ENCODE peak calls at places on chromosomes 4 and X, in four cellular contexts. One of them, this sample, is unnamed.

GRCh38 chrX:27555514-27555913 is 34.6 kb upstream of the DCAF8L2 start:
- DNase-seq in fibroblast of lung: peak; percentile 3
- DNase-seq in ovary: no peak
- DNase-seq in GM20000: peak; percentile 1
- DNase-seq in this sample: no peak

GRCh38 chrX:129461801-129462456 is 61.4 kb downstream of the SMARCA1 start:
- DNase-seq in ovary: no peak
- DNase-seq in GM20000: no peak
- DNase-seq in fibroblast of lung: no peak
- DNase-seq in this sample: no peak

GRCh38 chr4:120683902-120684540 is 238.5 kb downstream of the PRDM5 start:
- DNase-seq in GM20000: no peak
- DNase-seq in ovary: no peak
- DNase-seq in fibroblast of lung: no peak
- DNase-seq in this sample: no peak

GRCh38 chr4:75494563-75494962 is 19.6 kb downstream of the RCHY1 start:
- DNase-seq in ovary: no peak
- DNase-seq in GM20000: no peak
- DNase-seq in fibroblast of lung: peak; percentile 66
- DNase-seq in this sample: no peak

GRCh38 chr4:80367737-80368136 is 32.2 kb downstream of the CFAP299 start:
- DNase-seq in fibroblast of lung: peak; percentile 39
- DNase-seq in GM20000: no peak
- DNase-seq in ovary: no peak
- DNase-seq in this sample: no peak

GRCh38 chr4:67687639-67688038 is 13.3 kb downstream of the UBA6 start:
- DNase-seq in ovary: no peak
- DNase-seq in GM20000: no peak
- DNase-seq in fibroblast of lung: peak; percentile 8
- DNase-seq in this sample: no peak

GRCh38 chr4:144903953-144904711 is 193.9 kb downstream of the ANAPC10 start:
- DNase-seq in fibroblast of lung: peak; percentile 69
- DNase-seq in GM20000: no peak
- DNase-seq in ovary: no peak
- DNase-seq in this sample: no peak

GRCh38 chrX:132063862-132064261 is 40.8 kb downstream of the STK26 start:
- DNase-seq in GM20000: no peak
- DNase-seq in fibroblast of lung: no peak
- DNase-seq in ovary: no peak
- DNase-seq in this sample: no peak

GRCh38 chr4:3291969-3292570 is 751 bp upstream of the RGS12 start:
- DNase-seq in fibroblast of lung: no peak
- DNase-seq in GM20000: no peak
- DNase-seq in ovary: peak; percentile 72
- DNase-seq in this sample: peak; percentile 74

GRCh38 chr4:189084671-189085070 is 856.0 kb upstream of the FRG1 start:
- DNase-seq in fibroblast of lung: no peak
- DNase-seq in ovary: no peak
- DNase-seq in GM20000: no peak
- DNase-seq in this sample: no peak

GRCh38 chr4:140296335-140296753 is 77.1 kb upstream of the SCOC start:
- DNase-seq in ovary: peak; percentile 65
- DNase-seq in fibroblast of lung: peak; percentile 85
- DNase-seq in GM20000: no peak
- DNase-seq in this sample: peak; percentile 40

GRCh38 chr4:127055349-127055748 is 577.4 kb upstream of the INTU start:
- DNase-seq in ovary: no peak
- DNase-seq in GM20000: no peak
- DNase-seq in fibroblast of lung: peak; percentile 88
- DNase-seq in this sample: no peak

GRCh38 chrX:133661962-133662839 is 246.9 kb upstream of the GPC4 start:
- DNase-seq in GM20000: no peak
- DNase-seq in fibroblast of lung: no peak
- DNase-seq in ovary: no peak
- DNase-seq in this sample: no peak

GRCh38 chr4:163697121-163697520 is 202.6 kb downstream of the TMA16 start:
- DNase-seq in GM20000: no peak
- DNase-seq in ovary: no peak
- DNase-seq in fibroblast of lung: peak; percentile 87
- DNase-seq in this sample: no peak

GRCh38 chrX:9681422-9681821 is 84.2 kb downstream of the GPR143 start:
- DNase-seq in ovary: no peak
- DNase-seq in fibroblast of lung: peak; percentile 69
- DNase-seq in GM20000: no peak
- DNase-seq in this sample: no peak

GRCh38 chr4:140556372-140557085 is 12.2 kb downstream of the UCP1 start:
- DNase-seq in ovary: no peak
- DNase-seq in GM20000: peak; percentile 77
- DNase-seq in fibroblast of lung: no peak
- DNase-seq in this sample: no peak

GRCh38 chr4:107950746-107951540 is 19.6 kb downstream of the CYP2U1 start:
- DNase-seq in fibroblast of lung: peak; percentile 27
- DNase-seq in ovary: no peak
- DNase-seq in GM20000: no peak
- DNase-seq in this sample: no peak

GRCh38 chrX:150983526-150984163 is 510 bp downstream of the HMGB3 start:
- DNase-seq in fibroblast of lung: no peak
- DNase-seq in GM20000: peak; percentile 49
- DNase-seq in ovary: no peak
- DNase-seq in this sample: no peak

GRCh38 chrX:129653985-129654651 is 638 bp downstream of the APLN start:
- DNase-seq in ovary: peak; percentile 45
- DNase-seq in fibroblast of lung: peak; percentile 29
- DNase-seq in GM20000: peak; percentile 36
- DNase-seq in this sample: no peak

GRCh38 chr4:67770422-67770821 is 16.2 kb upstream of the GNRHR start:
- DNase-seq in fibroblast of lung: no peak
- DNase-seq in ovary: no peak
- DNase-seq in GM20000: no peak
- DNase-seq in this sample: no peak

GRCh38 chrX:433771-434170 is 47.1 kb upstream of the PPP2R3B start:
- DNase-seq in GM20000: no peak
- DNase-seq in fibroblast of lung: no peak
- DNase-seq in ovary: no peak
- DNase-seq in this sample: no peak

GRCh38 chr4:80125252-80126177 is 52.5 kb upstream of the ANTXR2 start:
- DNase-seq in ovary: no peak
- DNase-seq in GM20000: peak; percentile 4
- DNase-seq in fibroblast of lung: peak; percentile 32
- DNase-seq in this sample: peak; percentile 8

GRCh38 chr4:87497141-87497540 is 32.0 kb downstream of the SPARCL1 start:
- DNase-seq in GM20000: peak; percentile 16
- DNase-seq in ovary: no peak
- DNase-seq in fibroblast of lung: no peak
- DNase-seq in this sample: no peak
- TF ChIP-seq CTCF in GM20000: peak; percentile 37
- TF ChIP-seq CTCF in ovary: no peak
- TF ChIP-seq CTCF in fibroblast of lung: peak; percentile 18
- TF ChIP-seq CTCF in this sample: peak; percentile 9

GRCh38 chr4:54384563-54384962 is 155.5 kb downstream of the PDGFRA start:
- DNase-seq in fibroblast of lung: peak; percentile 23
- DNase-seq in GM20000: no peak
- DNase-seq in ovary: peak; percentile 52
- DNase-seq in this sample: peak; percentile 34
- TF ChIP-seq CTCF in fibroblast of lung: peak; percentile 38
- TF ChIP-seq CTCF in GM20000: peak; percentile 4
- TF ChIP-seq CTCF in ovary: no peak
- TF ChIP-seq CTCF in this sample: peak; percentile 30

DNA sequence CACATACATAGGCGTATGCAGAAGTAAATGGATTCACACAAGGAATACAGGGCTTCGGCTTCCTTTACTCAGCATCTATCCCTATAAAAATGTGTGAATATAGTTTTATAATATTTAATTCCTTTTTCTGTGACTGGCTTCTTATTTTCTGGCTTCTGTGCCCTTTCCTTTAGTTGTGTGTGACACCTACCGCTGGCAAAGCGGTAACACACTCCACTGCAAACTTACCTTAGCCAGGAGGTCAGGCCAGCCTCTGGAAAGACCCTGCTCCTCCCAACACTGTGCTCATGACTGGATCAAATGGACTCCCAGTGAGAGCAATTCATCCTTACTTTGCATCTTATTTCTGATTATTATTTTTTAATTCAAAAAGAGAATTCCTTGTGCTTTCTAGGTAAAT is 244.2 kb downstream of the ANK2 start:
- DNase-seq in ovary: no peak
- DNase-seq in GM20000: no peak
- DNase-seq in fibroblast of lung: peak; percentile 20
- DNase-seq in this sample: no peak
- TF ChIP-seq CTCF in ovary: no peak
- TF ChIP-seq CTCF in GM20000: no peak
- TF ChIP-seq CTCF in fibroblast of lung: peak; percentile 16
- TF ChIP-seq CTCF in this sample: no peak

GRCh38 chr4:151679247-151679646 is 81.6 kb downstream of the GATB start:
- DNase-seq in ovary: no peak
- DNase-seq in fibroblast of lung: no peak
- DNase-seq in GM20000: no peak
- DNase-seq in this sample: no peak
- TF ChIP-seq CTCF in ovary: no peak
- TF ChIP-seq CTCF in fibroblast of lung: no peak
- TF ChIP-seq CTCF in GM20000: no peak
- TF ChIP-seq CTCF in this sample: no peak

GRCh38 chr4:82372502-82372873 is 1.3 kb downstream of the HNRNPD start:
- DNase-seq in fibroblast of lung: no peak
- DNase-seq in GM20000: peak; percentile 34
- DNase-seq in ovary: no peak
- DNase-seq in this sample: peak; percentile 55

GRCh38 chr4:82372874-82373815 is 646 bp downstream of the HNRNPD start:
- DNase-seq in fibroblast of lung: peak; percentile 69
- DNase-seq in GM20000: peak; percentile 66
- DNase-seq in ovary: peak; percentile 74
- DNase-seq in this sample: peak; percentile 85

GRCh38 chr4:82376109-82376508 is 2.3 kb upstream of the HNRNPD start:
- DNase-seq in ovary: no peak
- DNase-seq in GM20000: no peak
- DNase-seq in fibroblast of lung: no peak
- DNase-seq in this sample: no peak

GRCh38 chr4:82371398-82371972 is 2.3 kb downstream of the HNRNPD start:
- DNase-seq in ovary: no peak
- DNase-seq in GM20000: peak; percentile 8
- DNase-seq in fibroblast of lung: no peak
- DNase-seq in this sample: no peak

DNA sequence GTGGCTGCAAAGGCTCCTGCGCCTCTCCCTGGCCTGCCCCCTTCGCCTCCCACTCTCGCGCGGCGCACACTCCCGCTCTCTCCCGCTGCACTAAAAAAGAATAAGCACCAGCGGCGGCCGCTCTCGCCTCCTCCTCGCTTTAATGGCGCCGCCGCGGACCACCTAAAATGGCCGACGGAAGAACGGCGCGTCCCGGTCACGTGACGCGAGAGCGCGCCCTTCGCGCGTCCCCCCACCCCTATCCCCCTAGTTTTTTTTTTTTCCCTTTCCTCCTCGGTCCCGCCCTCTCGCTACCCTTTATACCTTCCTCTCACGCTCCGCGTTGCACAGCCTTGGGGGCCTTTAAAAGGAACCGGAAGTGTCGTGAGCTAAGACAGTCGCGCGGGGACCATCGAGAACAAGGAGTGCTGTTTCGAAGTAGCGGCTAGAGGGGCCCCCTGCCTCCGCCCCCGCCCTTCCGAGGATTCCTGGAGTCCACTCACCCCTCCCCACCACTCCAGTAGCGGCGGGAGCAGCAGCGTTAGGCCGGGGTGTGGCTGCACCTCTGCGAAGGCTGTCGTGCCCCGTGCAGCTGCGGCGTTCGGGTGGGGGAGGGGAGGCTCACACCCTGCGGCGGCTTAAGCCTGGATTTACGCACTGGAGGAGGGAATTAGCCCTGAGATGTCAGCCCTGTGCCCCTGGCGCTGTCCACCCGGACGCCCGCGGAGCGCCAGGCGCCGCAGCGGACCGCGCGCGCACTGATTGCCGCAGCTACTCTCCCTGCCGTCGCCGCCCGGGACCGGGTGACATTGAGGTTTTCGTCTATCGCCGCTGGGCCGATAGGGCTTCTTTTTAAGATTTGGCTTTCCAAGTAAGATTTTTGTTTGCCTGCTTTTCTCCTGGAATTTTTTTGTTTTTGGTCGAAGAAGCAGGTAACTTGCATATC is at the start of gene HNRNPD:
- DNase-seq in GM20000: peak; percentile 98
- DNase-seq in fibroblast of lung: peak; percentile 100
- DNase-seq in ovary: peak; percentile 97
- DNase-seq in this sample: peak; percentile 98
- TF ChIP-seq CTCF in GM20000: no peak
- TF ChIP-seq CTCF in fibroblast of lung: no peak
- TF ChIP-seq CTCF in ovary: peak; percentile 30
- TF ChIP-seq CTCF in this sample: no peak

DNA sequence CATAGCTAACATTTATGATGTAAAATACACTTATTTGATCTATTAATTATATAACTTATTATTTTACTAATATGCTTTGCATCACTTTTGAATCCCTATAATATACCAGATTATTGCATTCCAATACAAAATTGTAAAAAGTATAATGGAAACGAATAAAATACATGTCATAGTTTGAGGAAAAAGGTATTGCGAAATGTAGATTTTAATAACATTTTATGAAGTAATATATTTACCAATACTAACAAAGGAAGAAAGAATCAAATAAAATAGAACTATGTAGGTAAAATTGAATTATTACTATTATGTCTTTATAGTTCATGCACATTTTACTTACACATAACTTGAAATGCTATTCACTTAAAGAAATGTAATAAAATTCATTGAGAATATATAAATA is 1300.2 kb downstream of the ADGRL3 start:
- DNase-seq in GM20000: no peak
- DNase-seq in fibroblast of lung: no peak
- DNase-seq in ovary: no peak
- DNase-seq in this sample: no peak
- TF ChIP-seq CTCF in GM20000: no peak
- TF ChIP-seq CTCF in fibroblast of lung: no peak
- TF ChIP-seq CTCF in ovary: no peak
- TF ChIP-seq CTCF in this sample: no peak

DNA sequence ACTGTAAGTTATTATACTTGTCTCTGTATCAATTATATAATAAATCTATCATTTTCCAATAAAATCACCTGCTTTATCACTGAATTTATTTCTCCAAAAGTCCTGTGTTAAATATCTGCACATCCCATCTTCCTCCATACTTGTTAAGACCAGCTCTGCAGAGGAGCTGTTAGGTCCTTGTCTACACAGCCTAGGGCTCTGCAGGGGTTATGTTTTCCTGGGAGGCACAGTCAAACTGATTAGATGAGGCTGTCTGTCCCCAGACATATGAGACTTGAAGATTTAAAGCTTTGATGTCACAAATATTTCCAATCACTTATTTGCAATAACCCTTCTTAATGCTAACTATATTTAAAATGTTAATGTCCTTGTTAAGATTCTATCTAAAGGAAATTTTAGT is 446.8 kb downstream of the TRAM1L1 start:
- DNase-seq in ovary: no peak
- DNase-seq in fibroblast of lung: no peak
- DNase-seq in GM20000: no peak
- DNase-seq in this sample: no peak
- TF ChIP-seq CTCF in ovary: no peak
- TF ChIP-seq CTCF in fibroblast of lung: no peak
- TF ChIP-seq CTCF in GM20000: no peak
- TF ChIP-seq CTCF in this sample: no peak